ENCODE peak calls at places on chromosomes 2 and 18, in nine cellular contexts. C, J, O, F, R, U, G, B and L are unnamed samples.
A peak's percentile ranks its signal among the peaks of the same experiment; 100 is the strongest.

GRCh38 chr2:106963893-106964292 is 77.9 kb upstream of the ST6GAL2 start:
- DNase-seq in C (no peak), J (no peak), O (no peak), F (no peak), R (no peak), U (no peak), G (no peak), B (no peak), L (no peak)

GRCh38 chr2:119301413-119301812 is 65.2 kb downstream of the C2orf76 start:
- DNase-seq in C (no peak), J (no peak), O (no peak), F (no peak), R (no peak), U (no peak), G (no peak), B (no peak), L (no peak)

GRCh38 chr2:50952596-50952995 is 79.3 kb downstream of the NRXN1 start:
- DNase-seq in C (no peak), J (no peak), O (peak; percentile 82), F (no peak), R (no peak), U (no peak), G (no peak), B (peak; percentile 84), L (no peak)

GRCh38 chr18:37019157-37019571 is 190.2 kb downstream of the KIAA1328 start:
- DNase-seq in C (no peak), J (no peak), O (no peak), F (no peak), R (peak; percentile 5), U (no peak), G (no peak), B (peak; percentile 73), L (peak; percentile 10)

GRCh38 chr2:15747698-15748471 is 156.2 kb downstream of the DDX1 start:
- DNase-seq in C (no peak), J (peak; percentile 43), O (no peak), F (no peak), R (no peak), U (no peak), G (peak; percentile 54), B (no peak), L (no peak)

GRCh38 chr18:23689616-23690504 is 607 bp downstream of the LAMA3 start:
- DNase-seq in C (peak; percentile 18), J (peak; percentile 72), O (no peak), F (no peak), R (no peak), U (peak; percentile 26), G (peak; percentile 71), B (no peak), L (no peak)

GRCh38 chr2:129334696-129335095 is 644.8 kb upstream of the RAB6C start:
- DNase-seq in C (peak; percentile 54), J (no peak), O (no peak), F (no peak), R (no peak), U (no peak), G (no peak), B (no peak), L (no peak)

GRCh38 chr2:16413257-16413656 is 252.4 kb downstream of the CYRIA start:
- DNase-seq in C (peak; percentile 26), J (no peak), O (no peak), F (no peak), R (no peak), U (no peak), G (no peak), B (no peak), L (no peak)

GRCh38 chr18:7830468-7830867 is 263.4 kb downstream of the PTPRM start:
- DNase-seq in C (no peak), J (no peak), O (no peak), F (no peak), R (peak; percentile 40), U (peak; percentile 13), G (no peak), B (peak; percentile 68), L (peak; percentile 28)

GRCh38 chr2:72048881-72049477 is 98.7 kb downstream of the CYP26B1 start:
- DNase-seq in C (no peak), J (no peak), O (no peak), F (no peak), R (no peak), U (no peak), G (no peak), B (no peak), L (no peak)

GRCh38 chr2:232328038-232328435 is 50.5 kb upstream of the ALPP start:
- DNase-seq in C (no peak), J (no peak), O (no peak), F (no peak), R (no peak), U (no peak), G (no peak), B (no peak), L (peak; percentile 65)

GRCh38 chr2:237475704-237476107 is 11.3 kb upstream of the MLPH start:
- DNase-seq in C (no peak), J (no peak), O (peak; percentile 36), F (no peak), R (peak; percentile 33), U (no peak), G (no peak), B (peak; percentile 90), L (no peak)

GRCh38 chr2:223993634-223994232 is 36.5 kb downstream of the MRPL44 start:
- DNase-seq in C (no peak), J (no peak), O (peak; percentile 91), F (no peak), R (peak; percentile 76), U (peak; percentile 73), G (no peak), B (peak; percentile 77), L (peak; percentile 79)

GRCh38 chr18:22332590-22332989 is 85.1 kb downstream of the CTAGE1 start:
- DNase-seq in C (no peak), J (no peak), O (no peak), F (no peak), R (peak; percentile 53), U (no peak), G (no peak), B (no peak), L (peak; percentile 33)

GRCh38 chr2:240215676-240216051 is 75.2 kb upstream of the OTOS start:
- DNase-seq in C (no peak), J (no peak), O (no peak), F (no peak), R (no peak), U (no peak), G (peak; percentile 60), B (no peak), L (no peak)

GRCh38 chr2:240925191-240925575 is 19.0 kb downstream of the CROCC2 start:
- DNase-seq in C (no peak), J (peak; percentile 69), O (no peak), F (peak; percentile 19), R (peak; percentile 43), U (no peak), G (peak; percentile 69), B (no peak), L (peak; percentile 18)

GRCh38 chr2:151777487-151777886 is 43.2 kb upstream of the NEB start:
- DNase-seq in C (no peak), J (no peak), O (no peak), F (no peak), R (peak; percentile 13), U (no peak), G (no peak), B (no peak), L (no peak)
- TF ChIP-seq CTCF in C (peak; percentile 6), J (no peak), O (no peak), F (peak; percentile 23), R (no peak), U (peak; percentile 15), G (peak; percentile 48), B (no peak), L (peak; percentile 7)

GRCh38 chr18:25974630-25975077 is 115.8 kb downstream of the SS18 start:
- DNase-seq in C (no peak), J (no peak), O (no peak), F (no peak), R (peak; percentile 16), U (no peak), G (no peak), B (no peak), L (peak; percentile 33)
- TF ChIP-seq CTCF in C (no peak), J (no peak), O (no peak), F (no peak), R (no peak), U (no peak), G (no peak), B (no peak), L (no peak)

DNA sequence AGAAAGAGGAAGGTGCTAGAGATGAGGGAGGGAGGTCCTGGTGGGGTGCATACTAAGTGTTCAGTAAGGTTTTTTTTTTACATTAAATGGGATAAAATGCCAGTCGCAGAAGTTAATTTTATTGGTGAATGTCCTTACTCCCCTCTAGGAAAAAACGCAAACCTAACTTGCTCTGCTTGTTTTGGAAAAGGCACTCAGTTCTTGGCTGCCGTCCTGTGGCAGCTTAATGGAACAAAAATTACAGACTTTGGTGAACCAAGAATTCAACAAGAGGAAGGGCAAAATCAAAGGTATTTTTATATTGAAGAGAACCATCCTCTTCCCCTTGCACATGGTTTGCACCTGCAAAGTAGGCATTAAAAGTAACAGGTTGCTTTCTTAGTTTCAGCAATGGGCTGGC is 12.7 kb upstream of the IL18R1 start:
- DNase-seq in C (no peak), J (no peak), O (peak; percentile 70), F (no peak), R (no peak), U (no peak), G (no peak), B (peak; percentile 12), L (no peak)
- TF ChIP-seq CTCF in C (no peak), J (no peak), O (peak; percentile 72), F (no peak), R (no peak), U (no peak), G (no peak), B (peak; percentile 26), L (no peak)

DNA sequence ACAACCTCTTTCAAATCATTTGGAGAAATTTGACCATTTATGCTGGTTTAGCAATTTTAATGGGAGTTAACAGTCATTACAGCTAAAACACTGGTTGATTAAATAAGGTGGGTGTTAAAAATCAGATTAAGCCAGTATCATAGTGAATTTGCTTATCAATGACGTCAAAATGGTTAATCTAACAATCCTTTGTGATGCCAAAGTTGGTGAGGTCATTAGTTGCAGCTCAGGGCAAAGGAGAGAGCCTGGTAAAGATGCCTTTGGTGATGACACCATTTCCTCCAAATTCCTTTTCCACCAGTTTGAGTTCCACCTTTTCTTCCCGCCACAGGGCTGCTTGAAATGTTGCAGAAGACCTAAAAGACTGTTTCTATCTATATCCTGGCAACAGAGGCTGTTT is 757.1 kb upstream of the PIK3C3 start:
- DNase-seq in C (no peak), J (no peak), O (no peak), F (no peak), R (no peak), U (no peak), G (no peak), B (no peak), L (no peak)
- TF ChIP-seq CTCF in C (no peak), J (no peak), O (no peak), F (no peak), R (no peak), U (no peak), G (no peak), B (no peak), L (no peak)